ENCODE peak calls at places on chromosomes 5 and 9, in four cellular contexts. T is pancreas, E is upper lobe of left lung, Q is AG04450. G is an unnamed sample.

GRCh38 chr5:425714-426113 is 17.3 kb upstream of the EXOC3 start:
- DNase-seq in T (no peak), E (no peak), Q (no peak), G (no peak)

GRCh38 chr5:163634061-163634460 is 128.6 kb downstream of the MAT2B start:
- DNase-seq in T (no peak), E (no peak), Q (no peak), G (no peak)

GRCh38 chr9:101601904-101602765 is 7.4 kb upstream of the PPP3R2 start:
- DNase-seq in T (peak; percentile 8), E (no peak), Q (peak; percentile 16), G (peak; percentile 43)

GRCh38 chr5:96381526-96381925 is 51.5 kb downstream of the PCSK1 start:
- DNase-seq in T (no peak), E (no peak), Q (no peak), G (no peak)

GRCh38 chr5:167716376-167716775 is 575.1 kb upstream of the WWC1 start:
- DNase-seq in T (no peak), E (no peak), Q (peak; percentile 51), G (peak; percentile 51)

GRCh38 chr5:44511596-44511995 is 122.4 kb upstream of the FGF10 start:
- DNase-seq in T (no peak), E (no peak), Q (no peak), G (no peak)

GRCh38 chr5:32777222-32777621 is 66.1 kb downstream of the NPR3 start:
- DNase-seq in T (no peak), E (no peak), Q (no peak), G (no peak)

GRCh38 chr5:179758905-179759304 is 26.3 kb downstream of the MAML1 start:
- DNase-seq in T (no peak), E (no peak), Q (no peak), G (no peak)

GRCh38 chr5:129216001-129216400 is 121.5 kb downstream of the ISOC1 start:
- DNase-seq in T (no peak), E (no peak), Q (no peak), G (no peak)

GRCh38 chr9:98864257-98865180 is 57.0 kb downstream of the GALNT12 start:
- DNase-seq in T (no peak), E (no peak), Q (no peak), G (no peak)

GRCh38 chr5:89351975-89352374 is 469.0 kb upstream of the MEF2C start:
- DNase-seq in T (no peak), E (no peak), Q (no peak), G (peak; percentile 28)

GRCh38 chr9:131436386-131436785 is 42.5 kb downstream of the PRRC2B start:
- DNase-seq in T (no peak), E (peak; percentile 60), Q (no peak), G (no peak)

GRCh38 chr9:83701286-83701685 is 6.5 kb downstream of the UBQLN1 start:
- DNase-seq in T (no peak), E (no peak), Q (no peak), G (no peak)

GRCh38 chr9:114027159-114027895 is 50.8 kb downstream of the AMBP start:
- DNase-seq in T (no peak), E (no peak), Q (no peak), G (no peak)

GRCh38 chr9:109315889-109316640 is 4.8 kb downstream of the EPB41L4B start:
- DNase-seq in T (peak; percentile 95), E (peak; percentile 37), Q (no peak), G (no peak)

GRCh38 chr5:153896701-153897100 is 142.0 kb downstream of the FAM114A2 start:
- DNase-seq in T (no peak), E (no peak), Q (peak; percentile 8), G (peak; percentile 57)

GRCh38 chr5:96790851-96791513 is 16.8 kb downstream of the ERAP1 start:
- DNase-seq in T (no peak), E (no peak), Q (no peak), G (peak; percentile 39)

GRCh38 chr5:167899490-167899889 is 392.0 kb upstream of the WWC1 start:
- DNase-seq in T (no peak), E (no peak), Q (no peak), G (no peak)

GRCh38 chr9:116073826-116074225 is 79.8 kb upstream of the PAPPA start:
- DNase-seq in T (no peak), E (no peak), Q (no peak), G (peak; percentile 81)

GRCh38 chr5:100634937-100635336 is 99.8 kb downstream of the FAM174A start:
- DNase-seq in T (no peak), E (no peak), Q (no peak), G (no peak)

GRCh38 chr5:78907255-78907886 is 77.7 kb downstream of the ARSB start:
- DNase-seq in T (no peak), E (no peak), Q (peak; percentile 96), G (peak; percentile 80)

GRCh38 chr5:93158841-93159240 is 422.2 kb downstream of the NR2F1-AS1 start:
- DNase-seq in T (no peak), E (peak; percentile 18), Q (no peak), G (peak; percentile 52)

GRCh38 chr5:178425621-178426068 is 164.5 kb downstream of the COL23A1 start:
- DNase-seq in T (no peak), E (peak; percentile 42), Q (no peak), G (no peak)

DNA sequence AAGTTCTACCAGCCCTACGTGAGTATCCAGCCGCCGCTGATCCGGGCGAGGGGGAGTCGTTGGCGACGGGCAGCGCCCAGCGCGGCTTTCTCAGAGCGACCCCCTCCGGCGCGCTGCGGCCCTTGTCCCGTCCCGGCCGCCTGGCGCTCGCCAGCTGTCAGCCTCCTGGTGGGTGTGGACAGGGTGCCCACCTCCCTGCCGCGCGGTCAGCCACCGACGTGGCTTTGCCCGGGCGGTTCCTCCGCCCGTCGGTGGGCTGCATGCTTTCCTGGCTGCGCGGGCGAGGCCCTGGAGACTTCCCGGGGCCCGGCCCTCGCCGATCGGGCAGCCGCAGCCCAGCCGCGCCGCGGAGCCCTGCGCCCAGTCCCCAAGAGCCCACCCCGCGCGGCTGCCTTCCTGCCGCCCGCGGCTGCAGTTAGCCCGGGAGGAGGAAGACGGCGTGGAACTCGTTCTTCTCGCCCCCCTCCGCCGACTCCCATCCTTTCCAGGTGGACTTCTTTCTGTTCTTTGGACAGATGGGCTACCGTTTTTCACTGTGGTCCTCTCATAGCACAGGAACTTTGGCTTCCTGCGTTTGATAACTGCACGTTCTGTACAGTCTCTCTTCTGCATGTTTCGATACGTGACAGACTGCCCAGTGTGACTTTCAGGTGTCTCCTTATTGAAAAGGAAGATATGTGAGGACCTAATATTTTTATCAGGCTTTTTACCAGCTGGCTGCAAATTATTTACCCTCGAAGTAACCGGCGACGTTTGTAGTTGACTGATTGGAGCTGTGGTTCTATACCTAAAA is 550 bp downstream of the AP3S1 start:
- DNase-seq in T (no peak), E (no peak), Q (no peak), G (peak; percentile 42)
- TF ChIP-seq CTCF in T (no peak), E (peak; percentile 10), Q (no peak), G (peak; percentile 61)

DNA sequence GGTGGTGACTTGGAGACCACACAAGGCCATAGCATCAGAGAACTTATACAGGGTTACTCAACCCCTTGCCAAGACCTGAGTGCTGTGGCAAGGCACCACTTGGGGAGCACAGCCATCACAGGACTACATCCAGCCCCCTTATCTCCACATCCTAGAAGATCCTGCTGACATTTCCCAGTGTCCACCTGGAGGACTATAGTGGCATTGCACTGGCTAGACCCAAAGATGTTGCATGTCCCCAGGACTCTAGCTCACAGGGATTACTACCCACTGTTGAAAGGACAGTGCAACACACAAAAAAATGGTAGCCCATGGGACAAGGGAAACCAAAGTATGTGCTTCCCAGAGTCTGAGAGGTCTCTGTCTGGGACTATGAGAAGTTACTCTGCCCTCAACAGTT is 411.1 kb upstream of the NUDT12 start:
- DNase-seq in T (no peak), E (no peak), Q (no peak), G (no peak)
- TF ChIP-seq CTCF in T (no peak), E (no peak), Q (peak; percentile 37), G (no peak)

GRCh38 chr5:134438641-134439621 is 27.2 kb upstream of the CDKN2AIPNL start:
- DNase-seq in T (peak; percentile 45), E (no peak), Q (peak; percentile 89), G (peak; percentile 92)
- TF ChIP-seq CTCF in T (no peak), E (no peak), Q (no peak), G (peak; percentile 24)

DNA sequence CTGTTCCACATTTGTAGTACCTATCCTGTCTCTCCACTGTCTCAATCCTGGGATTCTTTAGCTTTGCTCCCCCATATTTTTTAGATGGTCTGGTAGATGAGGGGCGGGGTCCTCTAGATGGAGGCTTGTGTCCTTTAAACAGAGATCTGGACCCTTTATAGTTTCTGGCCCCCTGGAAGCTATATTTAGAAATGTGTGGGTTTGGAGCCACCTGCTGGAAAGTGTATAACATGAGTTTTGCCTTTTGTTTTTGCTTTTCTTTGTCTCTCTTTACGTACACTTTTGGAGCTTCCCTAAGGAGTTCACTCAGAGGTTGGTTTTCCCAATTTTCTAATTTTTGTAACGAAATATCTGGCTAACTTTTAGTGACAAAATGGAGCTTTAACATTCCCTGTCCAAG is 110.7 kb downstream of the CFAP95 start:
- DNase-seq in T (no peak), E (no peak), Q (no peak), G (peak; percentile 10)
- TF ChIP-seq CTCF in T (no peak), E (no peak), Q (peak; percentile 31), G (peak; percentile 79)

DNA sequence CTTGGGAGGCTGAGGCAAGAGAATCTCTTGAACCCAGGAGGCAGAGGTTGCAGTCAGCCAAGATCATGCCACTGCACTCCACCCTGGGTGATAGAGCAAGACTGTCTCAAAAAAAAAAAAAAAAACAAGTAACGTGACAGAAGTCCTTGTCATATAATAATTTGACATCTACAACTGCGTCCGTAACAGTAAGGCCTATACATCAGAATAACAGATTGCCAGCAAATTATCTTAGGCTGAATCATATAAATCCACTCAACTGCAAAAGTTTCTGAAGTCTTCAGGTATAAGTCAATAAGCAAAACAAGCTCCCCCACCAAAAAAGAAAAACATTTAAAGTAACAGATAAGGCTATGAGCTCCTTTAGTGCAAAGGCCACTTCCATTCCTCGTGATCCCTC is 3.3 kb downstream of the MAPKAP1 start:
- DNase-seq in T (no peak), E (no peak), Q (no peak), G (no peak)
- TF ChIP-seq CTCF in T (no peak), E (no peak), Q (no peak), G (no peak)

GRCh38 chr9:78001946-78002731 is 29.5 kb downstream of the GNAQ start:
- DNase-seq in T (no peak), E (no peak), Q (no peak), G (peak; percentile 35)

GRCh38 chr9:78006734-78007133 is 24.9 kb downstream of the GNAQ start:
- DNase-seq in T (no peak), E (no peak), Q (no peak), G (no peak)

GRCh38 chr9:78003730-78004129 is 27.9 kb downstream of the GNAQ start:
- DNase-seq in T (no peak), E (no peak), Q (no peak), G (no peak)

GRCh38 chr9:78005231-78006002 is 26.2 kb downstream of the GNAQ start:
- DNase-seq in T (no peak), E (no peak), Q (no peak), G (no peak)

GRCh38 chr9:78004478-78005229 is 27.0 kb downstream of the GNAQ start:
- DNase-seq in T (peak; percentile 34), E (no peak), Q (no peak), G (peak; percentile 23)
- TF ChIP-seq CTCF in T (peak; percentile 55), E (peak; percentile 17), Q (peak; percentile 37), G (peak; percentile 73)

G was measured in HFFc6.